ENCODE peak calls at places on chromosome 10, in seven cellular contexts. V, K, Z, J, G, S and H are unnamed samples.

GRCh38 chr10:18021725-18022480 is 70.2 kb downstream of the SLC39A12 start:
- DNase-seq in V (no peak), K (no peak), Z (no peak), J (no peak), G (no peak), S (no peak), H (no peak)

GRCh38 chr10:5658871-5659618 is 7.3 kb downstream of the ASB13 start:
- DNase-seq in V (no peak), K (no peak), Z (no peak), J (no peak), G (no peak), S (no peak), H (no peak)

GRCh38 chr10:114310346-114310745 is 71.3 kb downstream of the VWA2 start:
- DNase-seq in V (no peak), K (no peak), Z (no peak), J (no peak), G (no peak), S (peak; percentile 47), H (no peak)

GRCh38 chr10:46520941-46521340 is 35.5 kb downstream of the GPRIN2 start:
- DNase-seq in V (peak; percentile 25), K (no peak), Z (peak; percentile 44), J (peak; percentile 35), G (peak; percentile 17), S (no peak), H (peak; percentile 29)

GRCh38 chr10:86970152-86970886 is 2.0 kb downstream of the ADIRF start:
- DNase-seq in V (peak; percentile 90), K (no peak), Z (no peak), J (peak; percentile 56), G (peak; percentile 88), S (peak; percentile 95), H (no peak)

GRCh38 chr10:118873080-118873737 is 118.4 kb upstream of the CACUL1 start:
- DNase-seq in V (no peak), K (peak; percentile 22), Z (peak; percentile 53), J (peak; percentile 42), G (no peak), S (no peak), H (peak; percentile 62)

GRCh38 chr10:14884082-14884481 is 5.4 kb downstream of the SUV39H2 start:
- DNase-seq in V (no peak), K (no peak), Z (no peak), J (no peak), G (no peak), S (no peak), H (no peak)

GRCh38 chr10:86747796-86748581 is 8.4 kb upstream of the BMPR1A start:
- DNase-seq in V (no peak), K (no peak), Z (no peak), J (peak; percentile 58), G (no peak), S (no peak), H (no peak)

GRCh38 chr10:98041352-98042043 is 11.1 kb upstream of the CRTAC1 start:
- DNase-seq in V (peak; percentile 57), K (peak; percentile 60), Z (peak; percentile 66), J (peak; percentile 58), G (peak; percentile 44), S (no peak), H (peak; percentile 62)

GRCh38 chr10:122225324-122225723 is 45.8 kb upstream of the BTBD16 start:
- DNase-seq in V (no peak), K (no peak), Z (no peak), J (no peak), G (no peak), S (no peak), H (no peak)

GRCh38 chr10:78445308-78445707 is 411.6 kb downstream of the RPS24 start:
- DNase-seq in V (no peak), K (no peak), Z (no peak), J (no peak), G (no peak), S (no peak), H (no peak)

GRCh38 chr10:33279791-33280190 is 54.7 kb downstream of the NRP1 start:
- DNase-seq in V (no peak), K (no peak), Z (peak; percentile 65), J (no peak), G (no peak), S (no peak), H (peak; percentile 22)

GRCh38 chr10:74072503-74072902 is 74.6 kb downstream of the VCL start:
- DNase-seq in V (no peak), K (peak; percentile 46), Z (peak; percentile 36), J (peak; percentile 51), G (no peak), S (no peak), H (peak; percentile 60)

GRCh38 chr10:124394583-124394982 is 24.1 kb downstream of the OAT start:
- DNase-seq in V (no peak), K (no peak), Z (no peak), J (no peak), G (no peak), S (no peak), H (peak; percentile 82)

GRCh38 chr10:28897617-28898464 is 220.5 kb downstream of the BAMBI start:
- DNase-seq in V (peak; percentile 29), K (no peak), Z (peak; percentile 51), J (no peak), G (peak; percentile 42), S (no peak), H (no peak)

GRCh38 chr10:122487231-122487765 is 25.9 kb downstream of the HTRA1 start:
- DNase-seq in V (peak; percentile 34), K (no peak), Z (no peak), J (peak; percentile 87), G (no peak), S (no peak), H (peak; percentile 50)

GRCh38 chr10:122181055-122181732 is 89.9 kb upstream of the BTBD16 start:
- DNase-seq in V (no peak), K (peak; percentile 50), Z (peak; percentile 45), J (peak; percentile 33), G (no peak), S (no peak), H (peak; percentile 20)

GRCh38 chr10:113454341-113455061 is 98.4 kb upstream of the HABP2 start:
- DNase-seq in V (peak; percentile 38), K (peak; percentile 33), Z (peak; percentile 42), J (peak; percentile 34), G (peak; percentile 33), S (no peak), H (peak; percentile 37)

GRCh38 chr10:91517394-91517793 is 107.2 kb downstream of the HECTD2 start:
- DNase-seq in V (no peak), K (no peak), Z (no peak), J (no peak), G (no peak), S (no peak), H (no peak)

GRCh38 chr10:73650537-73651331 is 5.1 kb downstream of the SYNPO2L start:
- DNase-seq in V (peak; percentile 86), K (peak; percentile 90), Z (peak; percentile 43), J (peak; percentile 69), G (peak; percentile 77), S (no peak), H (peak; percentile 76)

GRCh38 chr10:23927926-23928325 is 281.0 kb upstream of the KIAA1217 start:
- DNase-seq in V (peak; percentile 32), K (no peak), Z (no peak), J (no peak), G (no peak), S (no peak), H (no peak)

GRCh38 chr10:80609331-80609730 is 71.6 kb downstream of the SH2D4B start:
- DNase-seq in V (no peak), K (no peak), Z (peak; percentile 1), J (no peak), G (no peak), S (peak; percentile 52), H (no peak)

GRCh38 chr10:97648557-97649404 is 8.3 kb downstream of the PI4K2A start:
- DNase-seq in V (no peak), K (peak; percentile 94), Z (peak; percentile 87), J (peak; percentile 83), G (no peak), S (no peak), H (peak; percentile 94)

GRCh38 chr10:46247808-46248569 is 38.8 kb upstream of the ANTXRL start:
- DNase-seq in V (peak; percentile 56), K (no peak), Z (no peak), J (no peak), G (peak; percentile 35), S (peak; percentile 65), H (no peak)

GRCh38 chr10:122163182-122164027 is 107.7 kb upstream of the BTBD16 start:
- DNase-seq in V (no peak), K (no peak), Z (no peak), J (peak; percentile 38), G (no peak), S (no peak), H (peak; percentile 20)

GRCh38 chr10:86668297-86669165 is at the start of gene LDB3:
- DNase-seq in V (peak; percentile 90), K (peak; percentile 36), Z (peak; percentile 30), J (peak; percentile 63), G (peak; percentile 80), S (peak; percentile 94), H (no peak)

GRCh38 chr10:33927347-33927746 is 592.9 kb upstream of the NRP1 start:
- DNase-seq in V (peak; percentile 33), K (peak; percentile 66), Z (peak; percentile 29), J (no peak), G (no peak), S (no peak), H (peak; percentile 100)

GRCh38 chr10:106577266-106577665 is 587.2 kb downstream of the SORCS1 start:
- DNase-seq in V (no peak), K (peak; percentile 31), Z (peak; percentile 35), J (peak; percentile 36), G (no peak), S (no peak), H (peak; percentile 95)

GRCh38 chr10:84026821-84027257 is 112.5 kb upstream of the GHITM start:
- DNase-seq in V (no peak), K (no peak), Z (peak; percentile 19), J (no peak), G (no peak), S (no peak), H (peak; percentile 32)

GRCh38 chr10:17249820-17250219 is 21.8 kb downstream of the VIM start:
- DNase-seq in V (no peak), K (no peak), Z (peak; percentile 60), J (peak; percentile 49), G (no peak), S (no peak), H (peak; percentile 33)

GRCh38 chr10:44284198-44285084 is 100.5 kb downstream of the CXCL12 start:
- DNase-seq in V (no peak), K (no peak), Z (no peak), J (no peak), G (no peak), S (no peak), H (no peak)
- H3K4me3 ChIP-seq in V (no peak overlapping the region), K (no peak overlapping the region), Z (no peak overlapping the region), J (no peak overlapping the region), G (no peak overlapping the region), S (no peak overlapping the region), H (no peak overlapping the region)

GRCh38 chr10:85548038-85548437 is 818.6 kb downstream of the GRID1 start:
- DNase-seq in V (no peak), K (peak; percentile 41), Z (peak; percentile 24), J (peak; percentile 2), G (peak; percentile 14), S (no peak), H (peak; percentile 90)
- TF ChIP-seq CTCF in V (peak; percentile 32), K (peak; percentile 22), Z (peak; percentile 14), J (peak; percentile 21), G (peak; percentile 53), S (no peak), H (peak; percentile 76)

GRCh38 chr10:1121311-1121970 is 65.3 kb downstream of the WDR37 start:
- DNase-seq in V (no peak), K (no peak), Z (no peak), J (no peak), G (no peak), S (peak; percentile 38), H (no peak)
- H3K4me3 ChIP-seq in V (no peak overlapping the region), K (no peak overlapping the region), Z (no peak overlapping the region), J (no peak overlapping the region), G (no peak overlapping the region), S (no peak overlapping the region), H (no peak overlapping the region)

GRCh38 chr10:2861632-2862210 is 205.6 kb upstream of the PFKP start:
- DNase-seq in V (no peak), K (no peak), Z (no peak), J (no peak), G (no peak), S (no peak), H (no peak)
- TF ChIP-seq CTCF in V (no peak), K (no peak), Z (no peak), J (no peak), G (no peak), S (no peak), H (no peak)